ENCODE peak calls at places on chromosome 18, in six cellular contexts. V is thoracic aorta, O is prostate gland, M is heart left ventricle, Z is pancreas, C is cardiac fibroblast. L is an unnamed sample.

GRCh38 chr18:69951182-69951581 is 3.5 kb upstream of the CD226 start:
- DNase-seq in V (no peak), Z (no peak), O (no peak), C (peak), M (no peak), L (no peak)

GRCh38 chr18:76488190-76488589 is 6.9 kb downstream of the ZNF516 start:
- DNase-seq in C (peak), Z (no peak), M (no peak), O (no peak), V (no peak), L (no peak)

GRCh38 chr18:32349728-32350395 is 120.8 kb downstream of the GAREM1 start:
- DNase-seq in C (peak), Z (peak), O (peak), M (peak), V (peak), L (peak)

GRCh38 chr18:52313213-52313612 is 26.8 kb upstream of the DCC start:
- DNase-seq in Z (no peak), M (no peak), O (no peak), V (no peak), C (no peak), L (no peak)

GRCh38 chr18:9612989-9613388 is 1.4 kb downstream of the PPP4R1 start:
- DNase-seq in Z (no peak), M (no peak), V (no peak), C (no peak), O (no peak), L (no peak)

GRCh38 chr18:51437280-51438271 is 240.1 kb upstream of the MEX3C start:
- DNase-seq in O (no peak), C (no peak), V (no peak), Z (no peak), M (no peak), L (no peak)

GRCh38 chr18:45662468-45662867 is 47.2 kb downstream of the SLC14A2 start:
- DNase-seq in O (no peak), Z (no peak), M (no peak), C (peak), V (no peak), L (no peak)

GRCh38 chr18:8609711-8610441 is 639 bp downstream of the RAB12 start:
- DNase-seq in V (no peak), C (no peak), M (peak), O (no peak), Z (peak), L (peak)

GRCh38 chr18:76589309-76589708 is 94.3 kb upstream of the ZNF516 start:
- DNase-seq in V (no peak), M (no peak), O (no peak), C (no peak), Z (no peak), L (no peak)

GRCh38 chr18:12747530-12748315 is 44.9 kb downstream of the PSMG2 start:
- DNase-seq in C (no peak), M (no peak), O (no peak), Z (no peak), V (no peak), L (no peak)

GRCh38 chr18:13893418-13893760 is 21.9 kb downstream of the MC2R start:
- DNase-seq in M (no peak), C (no peak), Z (no peak), V (no peak), O (no peak), L (no peak)

GRCh38 chr18:55407191-55407590 is 180.8 kb downstream of the TCF4 start:
- DNase-seq in O (no peak), M (no peak), C (no peak), V (no peak), Z (no peak), L (no peak)

GRCh38 chr18:10213526-10213925 is 240.9 kb upstream of the APCDD1 start:
- DNase-seq in Z (no peak), O (no peak), V (no peak), C (peak), M (no peak), L (no peak)

GRCh38 chr18:26925313-26925712 is 59.8 kb upstream of the AQP4 start:
- DNase-seq in O (no peak), V (no peak), Z (no peak), M (no peak), C (no peak), L (no peak)

GRCh38 chr18:57737661-57738060 is 65.5 kb downstream of the ATP8B1 start:
- DNase-seq in V (peak), Z (peak), O (peak), C (peak), M (peak), L (peak)
- H3K4me3 ChIP-seq in V (no peak), Z (no peak), O (no peak), C (no peak), M (no peak), L (no peak)

DNA sequence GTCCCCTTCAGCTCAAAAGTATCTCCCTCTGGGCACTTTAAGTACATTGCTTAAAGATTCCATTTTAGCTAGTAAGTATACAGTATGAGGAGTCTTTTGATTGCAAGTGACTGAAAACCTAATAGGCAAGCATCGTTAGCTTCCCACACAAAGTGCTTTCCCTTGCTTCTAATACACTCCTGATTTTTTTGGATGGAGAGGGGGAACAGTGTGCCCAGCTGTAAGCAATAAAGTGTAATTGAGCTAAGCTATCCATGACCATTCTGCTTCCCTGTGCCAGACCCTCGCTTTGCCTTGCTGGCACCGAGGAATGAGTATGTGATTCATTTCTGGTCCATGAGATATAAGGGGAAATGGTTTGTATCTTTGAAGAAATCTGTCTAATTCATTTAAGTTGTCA is 3.8 kb upstream of the ZNF24 start:
- DNase-seq in V (no peak), Z (no peak), O (no peak), M (no peak), C (no peak), L (peak)
- H3K4me3 ChIP-seq in V (no peak), Z (no peak), O (no peak), M (no peak), C (no peak), L (no peak)

DNA sequence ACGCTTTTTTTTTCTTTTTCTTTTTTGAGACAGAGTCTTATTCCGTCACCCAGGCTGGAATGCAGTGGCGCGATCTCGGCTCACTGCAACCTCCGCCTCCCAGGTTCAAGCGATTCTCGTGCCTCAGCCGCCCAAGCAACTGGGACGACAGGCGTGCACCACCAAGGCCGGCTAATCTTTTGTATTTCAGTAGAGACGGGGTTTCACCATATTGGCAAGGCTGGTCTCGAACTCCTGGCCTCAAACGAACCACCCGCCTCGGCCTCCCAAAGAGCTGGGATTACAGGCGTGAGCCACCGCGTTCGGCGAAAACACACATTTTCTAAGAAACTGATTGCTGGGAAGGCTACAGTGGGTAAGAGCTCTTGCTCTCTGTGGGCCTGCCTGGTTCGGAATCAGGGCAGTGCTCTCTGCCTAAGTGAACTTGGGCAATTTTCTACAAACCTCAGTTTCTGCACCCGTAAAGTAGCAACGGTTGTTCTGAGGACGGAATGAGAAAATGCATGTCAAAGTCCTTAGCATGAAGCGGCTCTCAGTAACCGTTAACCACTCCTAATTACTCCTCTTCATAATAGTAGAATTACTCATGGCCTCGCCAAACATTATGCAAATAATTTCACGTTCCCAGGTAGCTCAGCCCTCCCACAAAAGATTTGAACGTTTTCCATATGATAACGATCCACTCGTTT is 1.0 kb upstream of the PMAIP1 start:
- DNase-seq in V (no peak), M (no peak), C (no peak), Z (no peak), O (no peak), L (no peak)
- H3K4me3 ChIP-seq in V (peak), M (peak), C (peak), Z (peak), O (peak), L (peak)

DNA sequence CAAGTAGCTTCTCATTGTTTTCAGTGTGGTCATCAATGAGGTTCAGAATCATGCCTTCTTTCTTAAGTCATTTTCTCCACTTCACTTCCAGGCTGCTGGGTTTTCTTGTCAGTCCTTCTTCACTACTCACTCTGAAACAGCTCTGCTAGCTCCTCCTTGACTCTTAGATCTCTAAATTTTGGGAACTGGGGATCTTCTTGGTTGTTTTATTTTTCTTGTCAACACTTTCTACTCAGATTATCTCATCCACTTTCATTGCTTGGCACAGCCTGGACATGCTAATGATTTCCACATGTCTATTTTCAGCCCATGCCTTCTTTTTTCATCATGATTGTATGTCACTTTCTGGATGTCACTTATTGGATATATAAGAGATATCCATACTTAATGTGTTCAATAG is 517.8 kb upstream of the DSEL start:
- DNase-seq in M (no peak), Z (no peak), O (no peak), C (peak), V (no peak), L (no peak)
- H3K4me3 ChIP-seq in M (peak), Z (no peak), O (no peak), C (no peak), V (no peak), L (no peak)

GRCh38 chr18:4453712-4454547 is 1.2 kb downstream of the DLGAP1 start:
- DNase-seq in O (no peak), Z (no peak), M (no peak), C (no peak), V (no peak), L (no peak)
- H3K4me3 ChIP-seq in O (peak), Z (peak), M (peak), C (peak), V (peak), L (peak)